ENCODE peak calls at places on chromosomes 3 and 15, in ten cellular contexts. R, B, K, L, I, Z, T, U, Y and W are unnamed samples.
A peak's percentile ranks its signal among the peaks of the same experiment; 100 is the strongest.

GRCh38 chr15:77853008-77853328 is 220.3 kb upstream of the LINGO1 start:
- DNase-seq in R (no peak), B (no peak), K (no peak), L (no peak), I (no peak), Z (no peak), T (no peak), U (no peak), Y (peak; percentile 53), W (no peak)

GRCh38 chr15:64019764-64020163 is 26.5 kb downstream of the DAPK2 start:
- DNase-seq in R (no peak), B (no peak), K (no peak), L (peak; percentile 57), I (no peak), Z (peak; percentile 52), T (no peak), U (no peak), Y (peak; percentile 68), W (no peak)

GRCh38 chr15:56528136-56528535 is 63.2 kb upstream of the MNS1 start:
- DNase-seq in R (no peak), B (no peak), K (no peak), L (no peak), I (peak; percentile 4), Z (no peak), T (no peak), U (no peak), Y (no peak), W (peak; percentile 59)

GRCh38 chr15:77030928-77031375 is 36.0 kb downstream of the PSTPIP1 start:
- DNase-seq in R (no peak), B (no peak), K (no peak), L (no peak), I (no peak), Z (no peak), T (no peak), U (no peak), Y (peak; percentile 7), W (no peak)

GRCh38 chr3:15327941-15328340 is 4.4 kb downstream of the SH3BP5 start:
- DNase-seq in R (no peak), B (no peak), K (no peak), L (peak; percentile 71), I (peak; percentile 49), Z (peak; percentile 42), T (peak; percentile 71), U (peak; percentile 16), Y (peak; percentile 62), W (no peak)

GRCh38 chr3:189404797-189405484 is 226.2 kb upstream of the TP63 start:
- DNase-seq in R (no peak), B (no peak), K (no peak), L (no peak), I (no peak), Z (no peak), T (no peak), U (no peak), Y (no peak), W (no peak)

GRCh38 chr15:24955549-24955929 is 752 bp downstream of the SNRPN start:
- DNase-seq in R (no peak), B (no peak), K (no peak), L (peak; percentile 13), I (no peak), Z (peak; percentile 18), T (no peak), U (no peak), Y (no peak), W (no peak)

GRCh38 chr3:106333911-106334618 is 465.3 kb upstream of the CBLB start:
- DNase-seq in R (peak; percentile 85), B (peak; percentile 72), K (peak; percentile 38), L (no peak), I (peak; percentile 59), Z (no peak), T (no peak), U (peak; percentile 94), Y (no peak), W (peak; percentile 58)

GRCh38 chr15:98728107-98728810 is 79.9 kb downstream of the IGF1R start:
- DNase-seq in R (no peak), B (no peak), K (no peak), L (no peak), I (no peak), Z (no peak), T (no peak), U (no peak), Y (no peak), W (peak; percentile 37)

GRCh38 chr15:47027322-47027946 is 689.9 kb upstream of the SEMA6D start:
- DNase-seq in R (no peak), B (no peak), K (no peak), L (no peak), I (no peak), Z (no peak), T (no peak), U (no peak), Y (no peak), W (no peak)

GRCh38 chr3:132655471-132655870 is 4.1 kb downstream of the ACAD11 start:
- DNase-seq in R (no peak), B (no peak), K (no peak), L (no peak), I (no peak), Z (no peak), T (no peak), U (no peak), Y (no peak), W (no peak)

GRCh38 chr15:68672781-68673205 is 94.0 kb downstream of the CORO2B start:
- DNase-seq in R (no peak), B (no peak), K (no peak), L (no peak), I (peak; percentile 16), Z (no peak), T (peak; percentile 70), U (no peak), Y (no peak), W (peak; percentile 25)

GRCh38 chr3:173399001-173399400 is 1.5 kb downstream of the NLGN1 start:
- DNase-seq in R (no peak), B (no peak), K (no peak), L (no peak), I (no peak), Z (no peak), T (no peak), U (no peak), Y (no peak), W (no peak)

GRCh38 chr3:134356411-134357040 is 17.7 kb downstream of the AMOTL2 start:
- DNase-seq in R (no peak), B (no peak), K (no peak), L (no peak), I (no peak), Z (no peak), T (no peak), U (no peak), Y (no peak), W (no peak)

GRCh38 chr3:180420804-180421203 is 181.2 kb upstream of the TTC14 start:
- DNase-seq in R (no peak), B (no peak), K (no peak), L (no peak), I (peak; percentile 35), Z (no peak), T (no peak), U (peak; percentile 40), Y (no peak), W (no peak)

GRCh38 chr3:58004972-58005371 is 3.2 kb upstream of the FLNB start:
- DNase-seq in R (no peak), B (peak; percentile 61), K (no peak), L (no peak), I (peak; percentile 48), Z (no peak), T (no peak), U (peak; percentile 91), Y (no peak), W (peak; percentile 83)

GRCh38 chr15:24933716-24934115 is 21.1 kb upstream of the SNRPN start:
- DNase-seq in R (no peak), B (no peak), K (no peak), L (peak; percentile 13), I (no peak), Z (no peak), T (no peak), U (no peak), Y (no peak), W (no peak)

GRCh38 chr15:62607643-62608042 is 434.9 kb upstream of the TPM1 start:
- DNase-seq in R (no peak), B (peak; percentile 43), K (no peak), L (no peak), I (peak; percentile 29), Z (no peak), T (no peak), U (peak; percentile 77), Y (no peak), W (peak; percentile 89)

GRCh38 chr3:133931084-133931483 is 35.4 kb upstream of the RAB6B start:
- DNase-seq in R (no peak), B (no peak), K (no peak), L (no peak), I (no peak), Z (no peak), T (no peak), U (no peak), Y (no peak), W (no peak)

GRCh38 chr3:53223541-53223966 is 32.3 kb downstream of the TKT start:
- DNase-seq in R (no peak), B (no peak), K (no peak), L (no peak), I (no peak), Z (no peak), T (no peak), U (no peak), Y (no peak), W (no peak)

GRCh38 chr15:23069496-23070166 is 30.3 kb upstream of the TUBGCP5 start:
- DNase-seq in R (no peak), B (no peak), K (no peak), L (no peak), I (no peak), Z (no peak), T (no peak), U (no peak), Y (no peak), W (no peak)

GRCh38 chr15:100918034-100918689 is 995 bp upstream of the LRRK1 start:
- DNase-seq in R (peak; percentile 34), B (peak; percentile 40), K (peak; percentile 13), L (peak; percentile 66), I (peak; percentile 72), Z (peak; percentile 80), T (peak; percentile 92), U (peak; percentile 77), Y (peak; percentile 90), W (peak; percentile 92)
- TF ChIP-seq CTCF in R (peak; percentile 99), B (peak; percentile 76), K (peak; percentile 72), L (peak; percentile 96), I (peak; percentile 74), Z (peak; percentile 96), T (peak; percentile 92), U (peak; percentile 83), Y (peak; percentile 94), W (peak; percentile 97)

GRCh38 chr3:50263443-50264388 is 5.2 kb upstream of the SEMA3B start:
- DNase-seq in R (no peak), B (no peak), K (no peak), L (no peak), I (peak; percentile 33), Z (no peak), T (no peak), U (no peak), Y (no peak), W (no peak)
- H3K4me3 ChIP-seq in R (no peak overlapping the region), B (no peak overlapping the region), K (no peak overlapping the region), L (no peak overlapping the region), I (no peak overlapping the region), Z (peak overlapping the region; percentile 23), T (no peak overlapping the region), U (no peak overlapping the region), Y (no peak overlapping the region), W (no peak overlapping the region)

GRCh38 chr15:79195802-79196201 is 86.7 kb upstream of the ANKRD34C start:
- DNase-seq in R (no peak), B (no peak), K (no peak), L (no peak), I (no peak), Z (no peak), T (no peak), U (no peak), Y (no peak), W (no peak)
- TF ChIP-seq CTCF in R (no peak), B (peak; percentile 11), K (no peak), L (no peak), I (no peak), Z (no peak), T (peak; percentile 26), U (peak; percentile 4), Y (no peak), W (no peak)

GRCh38 chr3:185439745-185440466 is 58.9 kb downstream of the TMEM41A start:
- DNase-seq in R (no peak), B (no peak), K (no peak), L (no peak), I (no peak), Z (no peak), T (no peak), U (no peak), Y (no peak), W (no peak)
- H3K4me3 ChIP-seq in R (no peak overlapping the region), B (no peak overlapping the region), K (no peak overlapping the region), L (no peak overlapping the region), I (no peak overlapping the region), Z (no peak overlapping the region), T (no peak overlapping the region), U (no peak overlapping the region), Y (no peak overlapping the region), W (no peak overlapping the region)